ENCODE peak calls at places on chromosomes 13 and 19, in four cellular contexts. M, G, D and Q are unnamed samples.

GRCh38 chr19:38661996-38662395 is 14.5 kb downstream of the ACTN4 start:
- DNase-seq in M (no peak), G (no peak), D (no peak), Q (no peak)

GRCh38 chr19:29014857-29015436 is 198.0 kb downstream of the UQCRFS1 start:
- DNase-seq in M (no peak), G (no peak), D (no peak), Q (no peak)

GRCh38 chr13:97720881-97721280 is 232.6 kb upstream of the IPO5 start:
- DNase-seq in M (no peak), G (no peak), D (no peak), Q (no peak)

GRCh38 chr13:97810152-97810551 is 143.3 kb upstream of the IPO5 start:
- DNase-seq in M (no peak), G (no peak), D (no peak), Q (peak; percentile 13)

GRCh38 chr13:97879646-97880297 is 73.7 kb upstream of the IPO5 start:
- DNase-seq in M (no peak), G (no peak), D (no peak), Q (no peak)

GRCh38 chr13:32008518-32009175 is 22.9 kb upstream of the FRY start:
- DNase-seq in M (no peak), G (no peak), D (no peak), Q (no peak)

GRCh38 chr13:108215428-108215827 is at the start of gene LIG4:
- DNase-seq in M (peak; percentile 80), G (peak; percentile 53), D (peak; percentile 94), Q (peak; percentile 79)

GRCh38 chr13:98169331-98169730 is 7.7 kb downstream of the RNF113B start:
- DNase-seq in M (no peak), G (no peak), D (no peak), Q (no peak)

GRCh38 chr19:17209126-17210036 is 5.8 kb upstream of the USE1 start:
- DNase-seq in M (peak; percentile 99), G (no peak), D (peak; percentile 100), Q (no peak)

GRCh38 chr13:68940049-68940448 is 1167.6 kb upstream of the ATXN8OS start:
- DNase-seq in M (no peak), G (no peak), D (no peak), Q (no peak)

GRCh38 chr19:32406161-32407003 is 812 bp downstream of the DPY19L3 start:
- DNase-seq in M (no peak), G (no peak), D (peak; percentile 76), Q (no peak)

GRCh38 chr13:93646247-93646646 is 419.6 kb downstream of the GPC6 start:
- DNase-seq in M (no peak), G (no peak), D (no peak), Q (no peak)

GRCh38 chr19:426725-427445 is 17.9 kb upstream of the C2CD4C start:
- DNase-seq in M (no peak), G (no peak), D (no peak), Q (no peak)
- TF ChIP-seq ETV6 in M (no peak), G (no peak), D (no peak), Q (no peak)

DNA sequence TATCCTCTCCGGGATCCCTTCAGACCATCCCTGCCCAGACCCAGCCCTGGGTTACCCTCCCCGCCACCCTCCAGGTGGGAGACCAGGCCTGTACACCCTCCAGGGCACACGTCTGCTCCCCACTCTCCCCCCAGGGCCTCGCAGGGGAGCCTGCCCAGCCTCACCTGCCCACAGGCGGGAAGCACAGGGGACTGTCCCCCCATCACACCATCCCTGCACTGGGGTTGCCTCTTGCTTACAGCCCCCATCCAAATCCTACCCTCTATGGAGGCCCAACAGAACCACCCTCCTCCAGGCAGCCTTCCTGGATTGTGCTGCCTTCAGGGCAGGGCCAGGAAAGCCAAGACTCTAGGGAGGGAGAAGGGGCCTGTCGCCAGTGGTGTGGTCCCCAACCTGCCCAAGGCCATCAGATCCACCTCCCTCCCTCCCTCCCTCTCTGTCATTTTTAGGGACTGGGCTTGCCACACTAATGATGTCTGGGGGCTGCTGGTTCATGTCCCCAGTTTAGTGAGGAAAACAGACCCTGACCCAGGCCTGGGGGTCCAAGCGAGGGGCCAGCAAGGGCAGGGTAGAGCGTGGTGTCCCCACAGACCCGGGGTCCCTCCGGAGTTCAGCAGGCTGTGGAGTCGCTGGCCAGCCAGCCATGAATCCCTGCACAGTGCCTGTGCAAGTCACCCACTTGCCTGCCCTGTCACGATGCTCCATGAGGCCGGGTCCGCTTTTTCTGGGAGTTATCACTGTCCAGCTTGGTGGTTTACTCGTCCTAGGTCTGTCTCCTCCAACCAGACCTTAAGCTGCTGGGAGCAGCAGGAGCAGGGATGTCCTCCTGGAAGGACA is 121.4 kb downstream of the URI1 start:
- DNase-seq in M (no peak), G (no peak), D (no peak), Q (no peak)
- TF ChIP-seq ETV6 in M (no peak), G (no peak), D (no peak), Q (no peak)

GRCh38 chr13:20580257-20580656 is 13.3 kb downstream of the IFT88 start:
- DNase-seq in M (no peak), G (no peak), D (no peak), Q (no peak)

GRCh38 chr13:20583803-20584293 is 16.9 kb downstream of the IFT88 start:
- DNase-seq in M (no peak), G (no peak), D (no peak), Q (no peak)

GRCh38 chr13:20579193-20579592 is 12.2 kb downstream of the IFT88 start:
- DNase-seq in M (no peak), G (no peak), D (no peak), Q (no peak)

GRCh38 chr13:20585371-20585770 is 18.4 kb downstream of the IFT88 start:
- DNase-seq in M (no peak), G (no peak), D (no peak), Q (no peak)

GRCh38 chr13:20582026-20582425 is 15.1 kb downstream of the IFT88 start:
- DNase-seq in M (no peak), G (no peak), D (no peak), Q (no peak)
- TF ChIP-seq ETV6 in M (no peak), G (no peak), D (no peak), Q (no peak)

DNA sequence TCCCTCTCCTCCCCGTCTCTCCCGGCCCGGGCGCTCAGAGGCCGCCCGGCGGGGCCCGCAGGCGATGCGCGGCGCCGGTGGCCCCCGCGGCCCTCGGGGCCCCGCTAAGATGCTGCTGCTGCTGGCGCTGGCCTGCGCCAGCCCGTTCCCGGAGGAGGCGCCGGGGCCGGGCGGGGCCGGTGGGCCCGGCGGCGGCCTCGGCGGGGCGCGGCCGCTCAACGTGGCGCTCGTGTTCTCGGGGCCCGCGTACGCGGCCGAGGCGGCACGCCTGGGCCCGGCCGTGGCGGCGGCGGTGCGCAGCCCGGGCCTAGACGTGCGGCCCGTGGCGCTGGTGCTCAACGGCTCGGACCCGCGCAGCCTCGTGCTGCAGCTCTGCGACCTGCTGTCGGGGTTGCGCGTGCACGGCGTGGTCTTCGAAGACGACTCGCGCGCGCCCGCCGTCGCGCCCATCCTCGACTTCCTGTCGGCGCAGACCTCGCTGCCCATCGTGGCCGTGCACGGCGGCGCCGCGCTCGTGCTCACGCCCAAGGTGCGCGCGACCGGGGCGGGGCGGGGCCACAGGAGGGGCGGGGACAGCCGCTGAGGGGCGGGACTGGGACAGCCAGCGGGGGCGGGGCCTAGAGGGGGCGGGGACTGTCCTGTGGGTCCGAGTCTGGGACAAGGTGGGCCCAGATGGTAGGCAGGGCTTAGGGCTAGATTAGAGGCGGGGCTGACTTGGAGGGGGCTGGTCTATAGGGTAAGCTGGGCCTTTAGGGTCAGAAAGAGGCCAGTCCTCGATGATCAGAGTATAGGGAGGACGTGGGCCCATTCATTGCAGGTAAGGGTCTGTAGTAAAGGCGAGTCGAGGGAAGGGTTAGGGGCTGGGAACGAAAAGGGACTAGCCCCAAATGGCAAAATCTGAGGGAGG is 5.1 kb downstream of the GRIN2D start:
- DNase-seq in M (peak; percentile 98), G (no peak), D (peak; percentile 98), Q (peak; percentile 44)
- TF ChIP-seq ETV6 in M (no peak), G (no peak), D (peak; percentile 62), Q (no peak)

GRCh38 chr13:45353895-45354294 is 12.9 kb upstream of the TPT1 start:
- DNase-seq in M (no peak), G (no peak), D (no peak), Q (no peak)

GRCh38 chr13:45362939-45363338 is 22.0 kb upstream of the TPT1 start:
- DNase-seq in M (peak; percentile 71), G (no peak), D (peak; percentile 68), Q (peak; percentile 25)

GRCh38 chr13:45361596-45362206 is 20.7 kb upstream of the TPT1 start:
- DNase-seq in M (peak; percentile 32), G (no peak), D (no peak), Q (no peak)

GRCh38 chr13:45352031-45352430 is 11.0 kb upstream of the TPT1 start:
- DNase-seq in M (no peak), G (no peak), D (no peak), Q (no peak)

DNA sequence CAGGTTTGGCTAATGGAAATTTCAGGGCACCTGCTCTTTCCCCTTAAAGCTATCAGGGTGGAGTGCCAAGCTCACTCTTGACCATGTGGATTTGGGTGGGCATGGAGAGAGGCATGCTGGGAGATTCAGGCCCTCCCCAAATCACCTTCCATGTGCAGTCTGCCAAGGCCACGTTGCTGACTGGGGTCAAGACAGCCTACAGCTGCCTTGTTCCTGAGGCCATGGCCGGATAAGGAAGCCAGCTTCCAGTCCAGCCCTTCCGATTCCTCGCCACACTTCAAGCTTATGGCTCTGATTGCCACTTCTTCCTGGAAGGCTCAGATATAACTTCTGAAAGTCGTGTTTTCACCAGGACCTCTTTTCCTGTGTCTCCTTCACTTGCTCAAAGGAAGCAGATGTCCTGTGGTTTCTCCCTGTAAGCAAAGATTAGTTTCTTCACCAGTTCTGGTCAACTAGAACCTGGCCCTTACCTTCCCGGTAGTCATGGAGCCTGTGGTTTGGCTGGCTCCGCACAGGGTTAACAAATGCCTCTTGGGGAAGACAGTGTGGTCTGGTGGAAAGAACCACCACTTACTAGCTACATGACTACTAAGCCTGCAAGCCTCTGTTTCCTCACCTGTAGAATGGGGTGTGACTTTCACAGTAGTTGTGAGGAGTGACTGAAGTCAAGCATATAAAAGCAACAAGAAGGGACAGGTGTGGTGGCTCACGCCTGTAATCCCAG is 16.1 kb upstream of the TPT1 start:
- DNase-seq in M (no peak), G (no peak), D (no peak), Q (no peak)
- TF ChIP-seq ETV6 in M (no peak), G (no peak), D (no peak), Q (no peak)

GRCh38 chr13:44516771-44517170 is 59.4 kb downstream of the TSC22D1 start:
- DNase-seq in M (no peak), G (no peak), D (peak; percentile 28), Q (no peak)
- TF ChIP-seq ETV6 in M (no peak), G (no peak), D (no peak), Q (no peak)

DNA sequence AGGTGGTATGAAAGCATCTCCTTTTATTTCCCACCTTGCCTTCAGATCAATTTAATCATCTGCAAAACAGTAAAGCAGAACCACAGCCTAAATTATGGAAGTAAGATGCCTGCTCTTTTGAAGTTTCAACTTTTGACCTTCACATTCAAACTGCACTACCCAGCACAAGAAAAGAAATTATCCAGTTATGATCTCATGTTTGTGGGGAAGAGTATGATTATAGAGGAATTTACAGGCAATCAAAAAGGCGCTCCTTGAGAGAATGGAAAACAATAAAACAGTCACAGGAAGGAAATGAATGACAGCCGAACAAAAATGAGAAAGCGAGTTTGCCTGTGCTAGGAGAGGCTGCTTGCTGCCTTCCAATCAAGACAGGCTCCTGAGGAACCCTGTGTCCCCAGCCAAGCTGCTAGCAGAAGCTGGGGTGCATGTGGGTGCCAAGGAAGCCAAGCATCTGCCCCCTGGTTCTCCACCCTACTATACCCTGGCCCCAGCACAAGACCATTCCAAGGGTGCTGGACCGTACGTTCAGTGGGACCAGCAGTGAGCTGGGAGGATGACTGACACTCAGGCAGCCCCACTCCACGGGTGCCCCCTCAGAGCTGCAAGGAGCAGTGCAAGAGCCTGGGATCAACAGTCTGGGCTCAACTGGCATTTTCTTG is 47.8 kb downstream of the PEPD start:
- DNase-seq in M (no peak), G (no peak), D (no peak), Q (no peak)
- TF ChIP-seq ETV6 in M (no peak), G (no peak), D (no peak), Q (no peak)